ENCODE peak calls at places on chromosome 21, in seven cellular contexts. U is small intestine; L is effector memory CD4-positive, alpha-beta T cell; V is fibroblast of the aortic adventitia; P is Peyer's patch; J is ovary; D is psoas muscle. A is an unnamed sample.

GRCh38 chr21:31509108-31510017 is 150.1 kb upstream of the SOD1 start:
- DNase-seq in P (peak; percentile 58), D (no peak), L (peak; percentile 16), U (peak; percentile 3), V (no peak), J (no peak), A (peak; percentile 11)

GRCh38 chr21:19340303-19340702 is 936.7 kb upstream of the TMPRSS15 start:
- DNase-seq in P (no peak), U (no peak), J (no peak), L (no peak), D (no peak), V (no peak), A (no peak)

GRCh38 chr21:42646836-42647235 is 6.6 kb upstream of the PDE9A start:
- DNase-seq in D (peak; percentile 20), U (no peak), L (no peak), P (no peak), V (no peak), J (no peak), A (no peak)

GRCh38 chr21:40053007-40053406 is 185.8 kb downstream of the PCP4 start:
- DNase-seq in P (no peak), D (peak; percentile 75), L (no peak), J (no peak), V (no peak), U (no peak), A (no peak)

GRCh38 chr21:18951291-18952038 is 547.9 kb upstream of the TMPRSS15 start:
- DNase-seq in U (peak; percentile 60), D (no peak), J (no peak), L (no peak), P (peak; percentile 49), V (no peak), A (no peak)

GRCh38 chr21:31098576-31099005 is 60.3 kb upstream of the KRTAP19-8 start:
- DNase-seq in D (peak; percentile 69), J (peak; percentile 31), U (peak; percentile 35), P (peak; percentile 82), L (peak; percentile 31), V (peak; percentile 61), A (peak; percentile 69)

GRCh38 chr21:29943885-29944284 is 4.1 kb upstream of the GRIK1 start:
- DNase-seq in P (no peak), L (no peak), D (no peak), J (no peak), U (no peak), V (no peak), A (no peak)

GRCh38 chr21:42536601-42537000 is 22.9 kb downstream of the SLC37A1 start:
- DNase-seq in U (no peak), V (no peak), P (peak; percentile 41), J (no peak), D (no peak), L (no peak), A (no peak)

GRCh38 chr21:37871121-37871862 is 45.0 kb downstream of the KCNJ6 start:
- DNase-seq in P (no peak), D (no peak), L (no peak), U (no peak), V (peak; percentile 47), J (no peak), A (peak; percentile 43)

GRCh38 chr21:38958940-38959685 is 153.4 kb downstream of the ETS2 start:
- DNase-seq in L (no peak), D (no peak), U (peak; percentile 25), P (peak; percentile 59), V (peak; percentile 77), J (no peak), A (peak; percentile 95)

GRCh38 chr21:37654596-37654995 is 261.7 kb downstream of the KCNJ6 start:
- DNase-seq in P (no peak), V (no peak), D (no peak), U (no peak), J (no peak), L (no peak), A (no peak)

DNA sequence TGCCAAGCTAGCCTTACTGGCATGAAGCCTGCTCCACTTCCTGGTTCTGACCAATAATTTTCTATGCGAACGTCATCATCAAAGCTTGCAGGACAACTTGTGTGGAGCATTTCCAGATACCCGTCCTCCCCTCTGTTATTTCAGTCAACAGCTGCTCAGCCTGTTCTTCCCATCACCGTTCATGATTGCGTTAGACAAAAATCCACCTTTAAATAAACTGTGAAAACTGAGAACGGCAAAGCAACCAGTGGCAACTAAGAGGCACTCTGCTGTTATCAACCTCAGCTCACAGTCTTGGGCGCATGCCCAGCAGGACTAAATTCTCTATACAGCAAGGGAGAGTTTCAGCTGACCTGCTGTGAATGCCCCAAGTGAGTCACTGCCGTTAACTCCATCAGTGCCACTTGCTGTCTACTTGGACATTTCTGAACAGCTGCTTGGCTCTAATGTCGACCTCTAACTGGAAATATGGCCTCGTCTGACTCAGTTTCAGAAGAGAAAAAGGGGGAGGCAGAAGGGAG is 207.4 kb upstream of the RUNX1 start:
- DNase-seq in L (no peak), U (peak; percentile 87), J (peak; percentile 77), V (peak; percentile 100), D (peak; percentile 97), P (peak; percentile 83), A (peak; percentile 99)
- H3K4me3 ChIP-seq in L (no peak overlapping the region), U (no peak overlapping the region), J (no peak overlapping the region), V (no peak overlapping the region), D (peak overlapping the region; percentile 27), P (no peak overlapping the region), A (no peak overlapping the region)

GRCh38 chr21:15793547-15794235 is 63.9 kb downstream of the USP25 start:
- DNase-seq in U (no peak), L (no peak), V (peak; percentile 16), J (no peak), D (no peak), P (no peak), A (peak; percentile 53)
- H3K4me3 ChIP-seq in U (no peak overlapping the region), L (no peak overlapping the region), V (no peak overlapping the region), J (no peak overlapping the region), D (no peak overlapping the region), P (no peak overlapping the region), A (no peak overlapping the region)

GRCh38 chr21:41316641-41317392 is at the start of gene FAM3B:
- DNase-seq in J (no peak), V (no peak), D (no peak), P (peak; percentile 83), U (peak; percentile 82), L (no peak), A (no peak)
- H3K4me3 ChIP-seq in J (no peak within 1 kb of the TSS), V (no peak within 1 kb of the TSS), D (peak within 1 kb of the TSS; percentile 41), P (peak within 1 kb of the TSS; percentile 41), U (peak within 1 kb of the TSS; percentile 82), L (no peak within 1 kb of the TSS), A (no peak within 1 kb of the TSS)

DNA sequence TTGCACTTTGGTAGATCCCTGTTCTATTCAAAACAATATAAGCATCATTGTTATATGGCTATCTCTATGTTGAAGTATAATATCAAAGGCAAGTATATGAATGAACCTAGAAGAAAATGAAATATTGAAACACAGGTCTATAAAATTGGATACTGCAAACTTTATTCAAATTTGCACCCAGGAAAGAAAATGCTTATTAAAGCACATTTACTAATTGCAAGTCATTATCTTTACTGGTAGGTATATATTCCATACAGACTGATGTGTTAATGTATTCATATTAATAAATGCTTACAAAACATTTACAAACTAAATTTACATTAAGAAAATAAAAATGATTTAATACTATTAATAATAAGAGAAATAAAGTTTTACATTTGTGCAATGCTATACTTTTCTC is 469.8 kb downstream of the NCAM2 start:
- DNase-seq in V (no peak), D (no peak), P (no peak), U (no peak), L (no peak), J (no peak), A (no peak)
- H3K4me3 ChIP-seq in V (no peak overlapping the region), D (no peak overlapping the region), P (no peak overlapping the region), U (no peak overlapping the region), L (no peak overlapping the region), J (no peak overlapping the region), A (no peak overlapping the region)

GRCh38 chr21:32994305-32994704 is 31.4 kb upstream of the OLIG2 start:
- DNase-seq in J (no peak), P (no peak), L (no peak), V (peak; percentile 46), D (no peak), U (no peak), A (peak; percentile 53)

GRCh38 chr21:32990666-32991065 is 35.1 kb upstream of the OLIG2 start:
- DNase-seq in U (no peak), J (no peak), D (no peak), V (no peak), P (no peak), L (no peak), A (no peak)

GRCh38 chr21:32993894-32994293 is 31.8 kb upstream of the OLIG2 start:
- DNase-seq in L (no peak), J (no peak), V (no peak), U (no peak), P (no peak), D (no peak), A (no peak)

DNA sequence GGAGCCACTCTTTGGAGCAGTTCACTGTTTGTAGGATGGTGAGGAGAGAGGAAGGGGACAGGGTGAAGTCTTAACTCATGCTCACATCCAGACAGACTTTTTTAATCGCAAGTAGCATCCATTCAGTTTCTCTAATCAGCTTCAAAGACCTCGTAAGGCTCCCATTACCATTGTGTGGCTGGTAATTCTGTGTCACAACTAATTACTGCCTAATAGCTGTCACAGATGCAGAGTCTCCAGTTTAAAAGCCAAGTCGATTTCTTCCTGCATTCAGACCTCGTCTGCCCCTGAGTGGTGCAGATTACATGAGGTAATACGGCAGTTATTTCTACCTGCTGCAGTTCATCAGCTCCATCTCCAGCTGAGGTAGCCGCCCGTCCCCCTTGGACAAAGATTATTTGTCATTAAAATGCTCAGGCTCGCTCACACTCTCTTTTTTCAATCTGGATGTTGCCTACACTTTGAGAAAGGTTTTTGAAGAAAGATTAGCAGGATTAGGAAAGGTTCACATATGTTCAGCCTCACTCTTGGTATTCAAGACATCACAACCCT is 34.4 kb upstream of the OLIG2 start:
- DNase-seq in P (no peak), L (no peak), D (no peak), V (no peak), U (no peak), J (no peak), A (no peak)
- H3K4me3 ChIP-seq in P (no peak overlapping the region), L (no peak overlapping the region), D (no peak overlapping the region), V (no peak overlapping the region), U (no peak overlapping the region), J (no peak overlapping the region), A (no peak overlapping the region)

GRCh38 chr21:43727571-43728466 is 8.9 kb downstream of the PDXK start:
- DNase-seq in D (peak; percentile 81), P (no peak), J (peak; percentile 66), V (no peak), U (peak; percentile 60), L (no peak), A (no peak)
- H3K4me3 ChIP-seq in D (peak overlapping the region; percentile 60), P (peak overlapping the region; percentile 34), J (peak overlapping the region; percentile 48), V (peak overlapping the region; percentile 62), U (peak overlapping the region; percentile 25), L (peak overlapping the region; percentile 44), A (no peak overlapping the region)

GRCh38 chr21:44907225-44907965 is 13.3 kb downstream of the ITGB2 start:
- DNase-seq in V (no peak), L (no peak), J (no peak), P (no peak), U (no peak), D (no peak), A (no peak)
- H3K4me3 ChIP-seq in V (no peak overlapping the region), L (no peak overlapping the region), J (no peak overlapping the region), P (no peak overlapping the region), U (no peak overlapping the region), D (no peak overlapping the region), A (no peak overlapping the region)

GRCh38 chr21:43721225-43721605 is 2.3 kb downstream of the PDXK start:
- DNase-seq in L (no peak), P (no peak), J (no peak), D (no peak), U (no peak), V (peak; percentile 61), A (no peak)
- H3K4me3 ChIP-seq in L (no peak overlapping the region), P (no peak overlapping the region), J (no peak overlapping the region), D (no peak overlapping the region), U (peak overlapping the region; percentile 61), V (peak overlapping the region; percentile 93), A (peak overlapping the region; percentile 6)